ENCODE peak calls at places on chromosomes 3 and 15, in ten cellular contexts. One of them, this sample, is unnamed.

GRCh38 chr3:159852821-159853505 is 135.7 kb upstream of the IL12A start:
- DNase-seq in T-helper 2 cell: no peak
- DNase-seq in germinal center: no peak
- DNase-seq in AG08396: peak
- DNase-seq in fibroblast of the conjunctiva: no peak
- DNase-seq in dorsolateral prefrontal cortex: no peak
- DNase-seq in posterior cingulate gyrus: no peak
- DNase-seq in GDM1: no peak
- DNase-seq in lower lobe of right lung: peak
- DNase-seq in trophoblast cell: no peak
- DNase-seq in this sample: no peak

GRCh38 chr3:10867384-10867783 is 51.4 kb downstream of the SLC6A11 start:
- DNase-seq in fibroblast of the conjunctiva: no peak
- DNase-seq in posterior cingulate gyrus: no peak
- DNase-seq in trophoblast cell: peak
- DNase-seq in germinal center: no peak
- DNase-seq in dorsolateral prefrontal cortex: no peak
- DNase-seq in GDM1: no peak
- DNase-seq in T-helper 2 cell: no peak
- DNase-seq in AG08396: peak
- DNase-seq in lower lobe of right lung: no peak
- DNase-seq in this sample: no peak

GRCh38 chr3:51670711-51671089 is 352 bp upstream of the TEX264 start:
- DNase-seq in fibroblast of the conjunctiva: no peak
- DNase-seq in T-helper 2 cell: no peak
- DNase-seq in GDM1: no peak
- DNase-seq in germinal center: no peak
- DNase-seq in posterior cingulate gyrus: no peak
- DNase-seq in lower lobe of right lung: no peak
- DNase-seq in trophoblast cell: no peak
- DNase-seq in dorsolateral prefrontal cortex: no peak
- DNase-seq in AG08396: no peak
- DNase-seq in this sample: no peak

GRCh38 chr15:58432421-58432820 is 630 bp downstream of the LIPC start:
- DNase-seq in trophoblast cell: no peak
- DNase-seq in dorsolateral prefrontal cortex: no peak
- DNase-seq in AG08396: no peak
- DNase-seq in fibroblast of the conjunctiva: no peak
- DNase-seq in T-helper 2 cell: no peak
- DNase-seq in lower lobe of right lung: no peak
- DNase-seq in posterior cingulate gyrus: no peak
- DNase-seq in GDM1: no peak
- DNase-seq in germinal center: no peak
- DNase-seq in this sample: no peak

GRCh38 chr3:100941046-100941445 is 52.2 kb downstream of the ABI3BP start:
- DNase-seq in dorsolateral prefrontal cortex: no peak
- DNase-seq in fibroblast of the conjunctiva: peak
- DNase-seq in AG08396: no peak
- DNase-seq in T-helper 2 cell: no peak
- DNase-seq in lower lobe of right lung: no peak
- DNase-seq in posterior cingulate gyrus: no peak
- DNase-seq in germinal center: no peak
- DNase-seq in GDM1: no peak
- DNase-seq in trophoblast cell: no peak
- DNase-seq in this sample: no peak

GRCh38 chr3:159803444-159803843 is 185.2 kb upstream of the IL12A start:
- DNase-seq in dorsolateral prefrontal cortex: no peak
- DNase-seq in germinal center: no peak
- DNase-seq in T-helper 2 cell: no peak
- DNase-seq in lower lobe of right lung: no peak
- DNase-seq in GDM1: no peak
- DNase-seq in trophoblast cell: no peak
- DNase-seq in posterior cingulate gyrus: no peak
- DNase-seq in AG08396: no peak
- DNase-seq in fibroblast of the conjunctiva: no peak
- DNase-seq in this sample: no peak

GRCh38 chr3:25038907-25039306 is 389.2 kb upstream of the RARB start:
- DNase-seq in fibroblast of the conjunctiva: peak
- DNase-seq in T-helper 2 cell: no peak
- DNase-seq in AG08396: no peak
- DNase-seq in lower lobe of right lung: no peak
- DNase-seq in GDM1: no peak
- DNase-seq in posterior cingulate gyrus: no peak
- DNase-seq in trophoblast cell: no peak
- DNase-seq in germinal center: no peak
- DNase-seq in dorsolateral prefrontal cortex: no peak
- DNase-seq in this sample: no peak

GRCh38 chr3:179474480-179474879 is 23.2 kb upstream of the GNB4 start:
- DNase-seq in lower lobe of right lung: no peak
- DNase-seq in T-helper 2 cell: no peak
- DNase-seq in fibroblast of the conjunctiva: no peak
- DNase-seq in posterior cingulate gyrus: no peak
- DNase-seq in AG08396: no peak
- DNase-seq in trophoblast cell: no peak
- DNase-seq in dorsolateral prefrontal cortex: no peak
- DNase-seq in GDM1: no peak
- DNase-seq in germinal center: no peak
- DNase-seq in this sample: no peak

This sample was measured in T-helper 17 cell.